ENCODE peak calls at places on chromosomes 4 and X, in seven cellular contexts. One of them, this sample, is unnamed.

GRCh38 chr4:132958457-132959263 is 190.4 kb upstream of the PCDH10 start:
- DNase-seq in naive thymus-derived CD8-positive, alpha-beta T cell: no peak
- DNase-seq in cerebellum: no peak
- DNase-seq in SW480: no peak
- DNase-seq in activated naive CD4-positive, alpha-beta T cell: no peak
- DNase-seq in activated gamma-delta T cell treated with Interleukin-2 at 50 U/mL for 16 hours: no peak
- DNase-seq in NCI-H1417: no peak
- DNase-seq in this sample: no peak

GRCh38 chr4:150569384-150569987 is 12.5 kb upstream of the MAB21L2 start:
- DNase-seq in naive thymus-derived CD8-positive, alpha-beta T cell: no peak
- DNase-seq in cerebellum: no peak
- DNase-seq in SW480: no peak
- DNase-seq in activated naive CD4-positive, alpha-beta T cell: no peak
- DNase-seq in activated gamma-delta T cell treated with Interleukin-2 at 50 U/mL for 16 hours: no peak
- DNase-seq in NCI-H1417: peak
- DNase-seq in this sample: no peak

GRCh38 chr4:140926672-140927071 is 170.5 kb upstream of the TBC1D9 start:
- DNase-seq in naive thymus-derived CD8-positive, alpha-beta T cell: no peak
- DNase-seq in cerebellum: no peak
- DNase-seq in SW480: no peak
- DNase-seq in activated naive CD4-positive, alpha-beta T cell: no peak
- DNase-seq in activated gamma-delta T cell treated with Interleukin-2 at 50 U/mL for 16 hours: no peak
- DNase-seq in NCI-H1417: no peak
- DNase-seq in this sample: no peak

GRCh38 chr4:7630559-7631287 is 196.0 kb upstream of the PSAPL1 start:
- DNase-seq in naive thymus-derived CD8-positive, alpha-beta T cell: no peak
- DNase-seq in cerebellum: peak
- DNase-seq in SW480: peak
- DNase-seq in activated naive CD4-positive, alpha-beta T cell: no peak
- DNase-seq in activated gamma-delta T cell treated with Interleukin-2 at 50 U/mL for 16 hours: no peak
- DNase-seq in NCI-H1417: peak
- DNase-seq in this sample: no peak

GRCh38 chr4:39802005-39802404 is 104.1 kb downstream of the UBE2K start:
- DNase-seq in naive thymus-derived CD8-positive, alpha-beta T cell: no peak
- DNase-seq in cerebellum: no peak
- DNase-seq in SW480: no peak
- DNase-seq in activated naive CD4-positive, alpha-beta T cell: no peak
- DNase-seq in activated gamma-delta T cell treated with Interleukin-2 at 50 U/mL for 16 hours: no peak
- DNase-seq in NCI-H1417: no peak
- DNase-seq in this sample: no peak

GRCh38 chrX:18616688-18617087 is 55.2 kb downstream of the RS1 start:
- DNase-seq in naive thymus-derived CD8-positive, alpha-beta T cell: no peak
- DNase-seq in cerebellum: no peak
- DNase-seq in SW480: peak
- DNase-seq in activated naive CD4-positive, alpha-beta T cell: no peak
- DNase-seq in activated gamma-delta T cell treated with Interleukin-2 at 50 U/mL for 16 hours: no peak
- DNase-seq in NCI-H1417: no peak
- DNase-seq in this sample: no peak

GRCh38 chr4:28310926-28311325 is 1450.3 kb downstream of the STIM2 start:
- DNase-seq in naive thymus-derived CD8-positive, alpha-beta T cell: no peak
- DNase-seq in cerebellum: no peak
- DNase-seq in SW480: no peak
- DNase-seq in activated naive CD4-positive, alpha-beta T cell: no peak
- DNase-seq in activated gamma-delta T cell treated with Interleukin-2 at 50 U/mL for 16 hours: no peak
- DNase-seq in NCI-H1417: no peak
- DNase-seq in this sample: no peak

GRCh38 chr4:55075823-55076418 is 49.5 kb downstream of the KDR start:
- DNase-seq in naive thymus-derived CD8-positive, alpha-beta T cell: no peak
- DNase-seq in cerebellum: no peak
- DNase-seq in SW480: no peak
- DNase-seq in activated naive CD4-positive, alpha-beta T cell: no peak
- DNase-seq in activated gamma-delta T cell treated with Interleukin-2 at 50 U/mL for 16 hours: no peak
- DNase-seq in NCI-H1417: no peak
- DNase-seq in this sample: no peak

GRCh38 chrX:69060631-69061408 is 104.4 kb downstream of the PJA1 start:
- DNase-seq in naive thymus-derived CD8-positive, alpha-beta T cell: no peak
- DNase-seq in cerebellum: no peak
- DNase-seq in SW480: peak
- DNase-seq in activated naive CD4-positive, alpha-beta T cell: no peak
- DNase-seq in activated gamma-delta T cell treated with Interleukin-2 at 50 U/mL for 16 hours: no peak
- DNase-seq in NCI-H1417: peak
- DNase-seq in this sample: no peak

GRCh38 chr4:139918994-139919393 is 235.0 kb downstream of the MAML3 start:
- DNase-seq in naive thymus-derived CD8-positive, alpha-beta T cell: no peak
- DNase-seq in cerebellum: peak
- DNase-seq in SW480: no peak
- DNase-seq in activated naive CD4-positive, alpha-beta T cell: no peak
- DNase-seq in activated gamma-delta T cell treated with Interleukin-2 at 50 U/mL for 16 hours: no peak
- DNase-seq in NCI-H1417: no peak
- DNase-seq in this sample: no peak

GRCh38 chr4:6550821-6551220 is 24.2 kb upstream of the MAN2B2 start:
- DNase-seq in naive thymus-derived CD8-positive, alpha-beta T cell: no peak
- DNase-seq in cerebellum: no peak
- DNase-seq in SW480: no peak
- DNase-seq in activated naive CD4-positive, alpha-beta T cell: no peak
- DNase-seq in activated gamma-delta T cell treated with Interleukin-2 at 50 U/mL for 16 hours: no peak
- DNase-seq in NCI-H1417: no peak
- DNase-seq in this sample: no peak

GRCh38 chr4:150082241-150082640 is 4.0 kb downstream of the DCLK2 start:
- DNase-seq in naive thymus-derived CD8-positive, alpha-beta T cell: no peak
- DNase-seq in cerebellum: no peak
- DNase-seq in SW480: no peak
- DNase-seq in activated naive CD4-positive, alpha-beta T cell: no peak
- DNase-seq in activated gamma-delta T cell treated with Interleukin-2 at 50 U/mL for 16 hours: no peak
- DNase-seq in NCI-H1417: peak
- DNase-seq in this sample: no peak

GRCh38 chr4:23333946-23334878 is 555.6 kb downstream of the PPARGC1A start:
- DNase-seq in naive thymus-derived CD8-positive, alpha-beta T cell: no peak
- DNase-seq in cerebellum: no peak
- DNase-seq in SW480: peak
- DNase-seq in activated naive CD4-positive, alpha-beta T cell: no peak
- DNase-seq in activated gamma-delta T cell treated with Interleukin-2 at 50 U/mL for 16 hours: no peak
- DNase-seq in NCI-H1417: peak
- DNase-seq in this sample: no peak